ENCODE peak calls at places on chromosomes 4 and X, in five cellular contexts. Z is neuronal stem cell, T is psoas muscle, L is hepatocyte, U is lower lobe of right lung. B is an unnamed sample. For H3K4me1, the result is how much of the 10 kb centered on the place peaks cover.

GRCh38 chr4:159010563-159011260 is 92.2 kb upstream of the RAPGEF2 start:
- DNase-seq in T (peak), Z (no peak), L (peak), U (peak), B (no peak)

GRCh38 chr4:76753814-76754213 is 144.1 kb downstream of the SOWAHB start:
- DNase-seq in U (no peak), T (no peak), Z (no peak), L (peak), B (no peak)

GRCh38 chr4:40822781-40823180 is 73.0 kb downstream of the NSUN7 start:
- DNase-seq in L (no peak), T (no peak), U (no peak), Z (no peak), B (no peak)

GRCh38 chr4:108417923-108418322 is 202.5 kb upstream of the RPL34 start:
- DNase-seq in T (no peak), Z (no peak), L (no peak), U (no peak), B (no peak)

GRCh38 chrX:153646620-153647373 is at the start of gene DUSP9:
- DNase-seq in T (no peak), U (peak), Z (no peak), L (peak), B (peak)

GRCh38 chrX:534804-535203 is 95.8 kb upstream of the SHOX start:
- DNase-seq in T (no peak), Z (no peak), U (no peak), L (no peak), B (no peak)

GRCh38 chrX:153830632-153831434 is 489 bp upstream of the PDZD4 start:
- DNase-seq in U (no peak), Z (no peak), L (no peak), T (no peak), B (no peak)

GRCh38 chr4:176755624-176756023 is 37.1 kb downstream of the VEGFC start:
- DNase-seq in T (no peak), L (no peak), U (no peak), Z (no peak), B (no peak)

GRCh38 chr4:1502501-1502886 is 96.3 kb upstream of the NKX1-1 start:
- DNase-seq in U (peak), L (no peak), Z (no peak), T (no peak), B (peak)

GRCh38 chr4:38815879-38816782 is 11.5 kb upstream of the TLR1 start:
- DNase-seq in L (no peak), Z (no peak), T (no peak), U (no peak), B (no peak)

GRCh38 chrX:42714981-42715688 is 62.8 kb downstream of the PPP1R2C start:
- DNase-seq in T (peak), L (peak), Z (peak), U (peak), B (no peak)

GRCh38 chr4:169342906-169343560 is 72.3 kb upstream of the SH3RF1 start:
- DNase-seq in T (no peak), Z (no peak), L (no peak), U (no peak), B (no peak)

GRCh38 chr4:52259978-52260377 is 208.9 kb downstream of the SPATA18 start:
- DNase-seq in L (no peak), T (no peak), Z (no peak), U (no peak), B (no peak)

GRCh38 chr4:10639100-10639499 is 45.5 kb downstream of the CLNK start:
- DNase-seq in Z (peak), L (no peak), T (no peak), U (no peak), B (no peak)

GRCh38 chr4:85548841-85549240 is 73.9 kb downstream of the ARHGAP24 start:
- DNase-seq in T (no peak), Z (no peak), L (no peak), U (no peak), B (no peak)

GRCh38 chr4:184534511-184535391 is 60.4 kb upstream of the IRF2 start:
- DNase-seq in T (no peak), L (peak), U (no peak), Z (no peak), B (no peak)

GRCh38 chr4:80073362-80074008 is 456 bp upstream of the ANTXR2 start:
- DNase-seq in Z (no peak), T (no peak), U (no peak), L (no peak), B (no peak)

GRCh38 chr4:56160631-56161030 is 211.9 kb downstream of the CEP135 start:
- DNase-seq in L (no peak), U (no peak), T (no peak), Z (no peak), B (no peak)

GRCh38 chrX:85365370-85365995 is 14.0 kb downstream of the POF1B start:
- DNase-seq in L (no peak), Z (no peak), T (no peak), U (no peak), B (no peak)

GRCh38 chrX:7828594-7828993 is 14.4 kb upstream of the VCX start:
- DNase-seq in T (no peak), Z (no peak), U (no peak), L (peak), B (no peak)

GRCh38 chrX:113929004-113929403 is 654.9 kb upstream of the HTR2C start:
- DNase-seq in U (no peak), Z (peak), T (no peak), L (peak), B (no peak)

GRCh38 chrX:15055146-15055930 is 182.1 kb downstream of the MOSPD2 start:
- DNase-seq in U (no peak), T (no peak), L (no peak), Z (no peak), B (no peak)

GRCh38 chrX:40176979-40177430 is 79.2 kb upstream of the BCOR start:
- DNase-seq in U (peak), T (peak), Z (no peak), L (peak), B (no peak)

GRCh38 chr4:77538144-77538543 is 67.5 kb upstream of the CXCL13 start:
- DNase-seq in U (no peak), Z (no peak), L (no peak), T (no peak), B (no peak)

GRCh38 chr4:71630783-71631182 is 153.1 kb downstream of the GC start:
- DNase-seq in U (no peak), L (no peak), Z (no peak), T (no peak), B (no peak)

GRCh38 chr4:175443547-175443946 is 368.5 kb downstream of the GPM6A start:
- DNase-seq in L (no peak), U (no peak), Z (no peak), T (no peak), B (no peak)

GRCh38 chr4:164768516-164768915 is 14.6 kb downstream of the SMIM31 start:
- DNase-seq in U (no peak), L (peak), T (no peak), Z (no peak), B (no peak)

GRCh38 chrX:148854351-148854750 is 353.9 kb downstream of the AFF2 start:
- DNase-seq in T (no peak), Z (no peak), U (no peak), L (no peak), B (no peak)

GRCh38 chr4:186699298-186699697 is 24.4 kb downstream of the FAT1 start:
- DNase-seq in U (no peak), Z (no peak), T (no peak), L (peak), B (no peak)

GRCh38 chr4:74931386-74931785 is 1.5 kb upstream of the PARM1 start:
- DNase-seq in L (no peak), Z (no peak), T (no peak), U (no peak), B (no peak)

GRCh38 chrX:140507223-140507981 is 2.5 kb upstream of the SOX3 start:
- DNase-seq in U (no peak), L (no peak), T (no peak), Z (no peak), B (no peak)

GRCh38 chr4:6221851-6222760 is 21.8 kb upstream of the JAKMIP1 start:
- DNase-seq in L (peak), U (no peak), T (no peak), Z (peak), B (no peak)

GRCh38 chrX:39052751-39053150 is 251.5 kb downstream of the MID1IP1 start:
- DNase-seq in L (no peak), Z (no peak), T (no peak), U (no peak), B (no peak)

GRCh38 chr4:174764105-174764729 is 64.8 kb downstream of the GLRA3 start:
- DNase-seq in L (peak), T (no peak), Z (peak), U (no peak), B (no peak)

GRCh38 chr4:123064390-123064789 is 142.0 kb upstream of the NUDT6 start:
- DNase-seq in U (no peak), T (no peak), L (peak), Z (no peak), B (no peak)

GRCh38 chr4:182925298-182925738 is 8.1 kb upstream of the DCTD start:
- DNase-seq in T (peak), L (peak), U (peak), Z (peak), B (no peak)

GRCh38 chrX:72573158-72573511 is 492 bp upstream of the HDAC8 start:
- DNase-seq in U (no peak), Z (no peak), T (no peak), L (no peak), B (no peak)

GRCh38 chrX:13759152-13759718 is 24.7 kb downstream of the OFD1 start:
- DNase-seq in L (no peak), U (no peak), T (no peak), Z (no peak), B (no peak)
- H3K4me1 ChIP-seq in L (under half), U (under half), T (under half), Z (under half), B (under half)

DNA sequence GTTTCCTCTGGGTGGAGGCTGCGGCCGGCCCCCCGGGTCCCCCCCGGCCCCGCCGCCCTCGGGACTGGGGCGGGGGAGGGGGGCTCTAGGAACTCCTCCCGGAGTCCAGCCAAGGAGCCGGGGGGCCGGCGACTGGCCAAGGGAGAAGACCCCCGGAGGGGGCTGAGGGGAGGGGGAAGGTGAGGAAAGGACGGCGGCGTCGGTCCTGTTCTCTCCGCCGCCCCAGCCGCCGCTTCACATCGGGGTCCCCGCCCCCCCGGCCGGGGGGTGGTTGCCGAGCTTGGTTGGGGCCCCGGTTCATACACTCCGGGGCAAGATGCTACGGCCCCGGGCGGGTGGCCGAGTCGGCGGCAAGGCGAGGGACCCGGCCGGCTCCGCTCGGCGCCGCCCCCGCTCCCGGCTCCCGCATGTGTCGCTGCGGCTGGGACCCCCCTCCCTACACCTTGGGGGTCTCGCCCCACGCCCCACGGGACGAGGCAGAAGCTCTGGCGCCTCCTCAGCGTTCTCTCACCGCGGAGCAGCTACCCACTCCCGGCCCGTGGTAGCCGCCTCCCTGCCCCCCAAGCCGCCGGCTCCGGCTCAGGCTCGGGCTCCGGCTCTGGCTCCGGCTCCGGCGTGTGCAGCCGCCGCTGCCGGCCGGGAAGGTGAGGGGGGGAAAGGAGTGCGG is 523 bp downstream of the FBXW7 start:
- DNase-seq in L (peak), Z (no peak), U (peak), T (peak), B (peak)
- H3K4me1 ChIP-seq in L (under half), Z (under half), U (under half), T (under half), B (under half)

GRCh38 chr4:147834480-147834879 is 102.6 kb downstream of the ARHGAP10 start:
- DNase-seq in U (no peak), Z (no peak), T (no peak), L (no peak), B (no peak)
- H3K4me1 ChIP-seq in U (under half), Z (under half), T (half or more), L (under half), B (under half)

GRCh38 chr4:128282516-128282915 is 5.1 kb downstream of the PGRMC2 start:
- DNase-seq in Z (no peak), U (no peak), T (no peak), L (no peak), B (no peak)

GRCh38 chr4:128286474-128287158 is 997 bp downstream of the PGRMC2 start:
- DNase-seq in U (no peak), T (no peak), L (peak), Z (peak), B (no peak)

GRCh38 chr4:128283071-128283470 is 4.5 kb downstream of the PGRMC2 start:
- DNase-seq in U (no peak), L (no peak), Z (no peak), T (no peak), B (no peak)

GRCh38 chr4:128285085-128286023 is 2.3 kb downstream of the PGRMC2 start:
- DNase-seq in T (no peak), L (peak), Z (no peak), U (no peak), B (no peak)

GRCh38 chr4:128284317-128284716 is 3.3 kb downstream of the PGRMC2 start:
- DNase-seq in T (no peak), L (no peak), U (no peak), Z (no peak), B (no peak)
- H3K4me1 ChIP-seq in T (under half), L (under half), U (under half), Z (under half), B (under half)

GRCh38 chr4:87516683-87517082 is 12.5 kb downstream of the SPARCL1 start:
- DNase-seq in L (no peak), Z (no peak), U (no peak), T (no peak), B (no peak)
- H3K4me1 ChIP-seq in L (under half), Z (under half), U (under half), T (under half), B (under half)

GRCh38 chrX:65681810-65682209 is 14.4 kb downstream of the MSN start:
- DNase-seq in U (no peak), Z (no peak), T (no peak), L (no peak), B (no peak)

GRCh38 chrX:65674351-65674893 is 7.0 kb downstream of the MSN start:
- DNase-seq in U (no peak), L (no peak), Z (no peak), T (no peak), B (no peak)

GRCh38 chrX:65677954-65678469 is 10.6 kb downstream of the MSN start:
- DNase-seq in Z (no peak), L (peak), U (no peak), T (no peak), B (no peak)

GRCh38 chrX:65673857-65674350 is 6.5 kb downstream of the MSN start:
- DNase-seq in U (no peak), T (no peak), Z (no peak), L (no peak), B (no peak)

DNA sequence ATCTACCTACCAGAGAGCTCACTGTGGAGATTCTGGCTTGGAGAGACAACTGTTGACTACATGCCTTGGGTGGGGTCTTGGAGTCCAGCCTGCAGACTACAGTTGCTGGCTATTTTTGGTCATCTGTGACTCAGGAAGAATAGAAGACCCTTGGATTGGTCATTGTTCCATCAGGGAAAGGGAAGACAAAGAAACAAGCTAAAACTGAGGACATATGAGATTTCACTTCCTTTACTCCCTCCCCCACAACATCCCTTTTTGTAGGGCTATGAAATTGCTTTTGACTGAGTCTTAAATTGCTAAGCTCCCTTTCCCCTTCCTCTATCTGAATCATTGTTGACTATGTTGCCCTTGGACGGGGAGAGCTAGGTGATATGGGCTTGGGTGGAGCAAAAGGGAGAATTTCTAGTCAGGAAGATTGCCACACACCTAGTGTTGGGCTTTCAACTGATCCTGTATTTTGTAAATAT is 11.7 kb downstream of the MSN start:
- DNase-seq in U (no peak), Z (no peak), L (no peak), T (peak), B (no peak)
- H3K4me1 ChIP-seq in U (half or more), Z (under half), L (under half), T (under half), B (half or more)